ENCODE peak calls at places on chromosomes 16 and 17, in eight cellular contexts. D, P, I, U, W, R, Q and K are unnamed samples.

GRCh38 chr16:49472598-49472997 is 99.0 kb downstream of the C16orf78 start:
- DNase-seq in D (no peak), P (peak), I (no peak), U (no peak), W (no peak), R (no peak), Q (no peak), K (no peak)

GRCh38 chr16:11297492-11298142 is 16.5 kb upstream of the PRM1 start:
- DNase-seq in D (peak), P (peak), I (no peak), U (peak), W (peak), R (peak), Q (peak), K (peak)

GRCh38 chr17:41873559-41874292 is 8.5 kb upstream of the KLHL11 start:
- DNase-seq in D (no peak), P (peak), I (no peak), U (no peak), W (no peak), R (no peak), Q (no peak), K (no peak)

GRCh38 chr16:54284931-54285413 is 1.6 kb downstream of the IRX3 start:
- DNase-seq in D (no peak), P (no peak), I (no peak), U (no peak), W (no peak), R (no peak), Q (no peak), K (no peak)

GRCh38 chr17:76677406-76677805 is 33.4 kb downstream of the MXRA7 start:
- DNase-seq in D (no peak), P (no peak), I (no peak), U (no peak), W (no peak), R (no peak), Q (no peak), K (no peak)

GRCh38 chr17:12730931-12731521 is 58.3 kb upstream of the ARHGAP44 start:
- DNase-seq in D (no peak), P (no peak), I (no peak), U (no peak), W (no peak), R (no peak), Q (peak), K (peak)

GRCh38 chr16:62985727-62986126 is 949.5 kb upstream of the CDH8 start:
- DNase-seq in D (no peak), P (no peak), I (no peak), U (no peak), W (no peak), R (no peak), Q (no peak), K (no peak)

GRCh38 chr16:86519649-86520316 is 9.5 kb downstream of the FOXF1 start:
- DNase-seq in D (peak), P (no peak), I (peak), U (no peak), W (peak), R (no peak), Q (peak), K (no peak)

GRCh38 chr17:31907342-31907975 is 6.0 kb upstream of the UTP6 start:
- DNase-seq in D (no peak), P (no peak), I (no peak), U (no peak), W (no peak), R (no peak), Q (peak), K (peak)

GRCh38 chr17:82358467-82359350 is at the start of gene TEX19:
- DNase-seq in D (peak), P (no peak), I (no peak), U (no peak), W (no peak), R (no peak), Q (no peak), K (no peak)

GRCh38 chr16:70255584-70255983 is 3.8 kb upstream of the EXOSC6 start:
- DNase-seq in D (no peak), P (peak), I (no peak), U (no peak), W (no peak), R (no peak), Q (no peak), K (no peak)

GRCh38 chr17:31078290-31078689 is 16.5 kb upstream of the NF1 start:
- DNase-seq in D (no peak), P (no peak), I (no peak), U (no peak), W (no peak), R (no peak), Q (no peak), K (no peak)